ENCODE peak calls at places on chromosomes 4 and X, in six cellular contexts. J, P, R, T, H and V are unnamed samples.

GRCh38 chr4:17301869-17302268 is 210.0 kb downstream of the QDPR start:
- DNase-seq in H (no peak), J (no peak), P (no peak), T (no peak), R (no peak), V (no peak)

GRCh38 chrX:41734530-41734929 is 10.5 kb downstream of the GPR82 start:
- DNase-seq in T (no peak), R (peak; percentile 6), H (no peak), P (peak; percentile 2), J (no peak), V (no peak)

GRCh38 chrX:1330605-1331004 is 6.0 kb upstream of the IL3RA start:
- DNase-seq in T (no peak), J (peak; percentile 63), R (no peak), H (no peak), P (no peak), V (no peak)

GRCh38 chrX:41716767-41717473 is 7.1 kb upstream of the GPR82 start:
- DNase-seq in J (no peak), T (no peak), P (no peak), H (no peak), R (no peak), V (no peak)

GRCh38 chrX:105609530-105609929 is 212.8 kb upstream of the NRK start:
- DNase-seq in J (no peak), T (no peak), P (no peak), R (no peak), H (no peak), V (no peak)

GRCh38 chr4:174865418-174865985 is 36.5 kb upstream of the GLRA3 start:
- DNase-seq in R (no peak), P (no peak), T (no peak), H (no peak), J (no peak), V (no peak)

GRCh38 chr4:59695355-59696053 is 1504.6 kb upstream of the ADGRL3 start:
- DNase-seq in P (no peak), H (no peak), R (no peak), T (no peak), J (no peak), V (no peak)

GRCh38 chrX:129496625-129497024 is 26.7 kb downstream of the SMARCA1 start:
- DNase-seq in H (no peak), J (no peak), R (no peak), T (no peak), P (no peak), V (no peak)

GRCh38 chr4:22463179-22463578 is 52.7 kb downstream of the ADGRA3 start:
- DNase-seq in T (no peak), J (no peak), R (no peak), P (no peak), H (no peak), V (no peak)

GRCh38 chr4:10736895-10737294 is 52.3 kb upstream of the CLNK start:
- DNase-seq in T (no peak), J (no peak), P (no peak), H (no peak), R (no peak), V (no peak)

GRCh38 chrX:71291381-71291780 is 7.9 kb downstream of the NONO start:
- DNase-seq in J (no peak), R (no peak), T (no peak), P (no peak), H (no peak), V (no peak)

GRCh38 chr4:137981277-137981676 is 260.9 kb downstream of the SLC7A11 start:
- DNase-seq in T (no peak), J (no peak), H (no peak), P (peak; percentile 31), R (no peak), V (no peak)

GRCh38 chrX:103063918-103064434 is at the start of gene BEX1:
- DNase-seq in R (peak; percentile 35), T (no peak), J (no peak), P (no peak), H (peak; percentile 31), V (peak; percentile 52)

GRCh38 chr4:110643096-110643495 is 20.2 kb upstream of the PITX2 start:
- DNase-seq in R (no peak), H (no peak), T (no peak), J (no peak), P (no peak), V (no peak)

GRCh38 chr4:37858877-37859276 is 32.0 kb upstream of the TBC1D1 start:
- DNase-seq in H (no peak), P (no peak), T (no peak), J (no peak), R (no peak), V (no peak)

GRCh38 chr4:36533944-36534343 is 252.5 kb downstream of the DTHD1 start:
- DNase-seq in P (no peak), H (no peak), R (no peak), T (no peak), J (no peak), V (no peak)

GRCh38 chr4:2370597-2371320 is 47.7 kb downstream of the ZFYVE28 start:
- DNase-seq in H (no peak), P (no peak), R (no peak), J (no peak), T (no peak), V (no peak)

GRCh38 chr4:54527532-54527931 is 130.2 kb upstream of the KIT start:
- DNase-seq in P (no peak), R (no peak), J (no peak), T (no peak), H (no peak), V (no peak)

GRCh38 chr4:188107931-188108843 is 1.2 kb downstream of the TRIML2 start:
- DNase-seq in T (no peak), P (peak; percentile 51), J (no peak), R (no peak), H (peak; percentile 72), V (peak; percentile 74)

GRCh38 chr4:89572224-89572858 is 264.6 kb downstream of the SNCA start:
- DNase-seq in T (no peak), H (no peak), R (no peak), J (no peak), P (no peak), V (no peak)

GRCh38 chr4:161663844-161664243 is 500.0 kb downstream of the FSTL5 start:
- DNase-seq in T (no peak), J (no peak), R (no peak), H (no peak), P (no peak), V (no peak)

GRCh38 chrX:12951590-12951965 is 23.3 kb upstream of the TMSB4X start:
- DNase-seq in J (no peak), T (no peak), R (no peak), P (no peak), H (no peak), V (no peak)

GRCh38 chrX:12948495-12948894 is 26.4 kb upstream of the TMSB4X start:
- DNase-seq in P (no peak), R (no peak), T (no peak), J (no peak), H (no peak), V (no peak)

GRCh38 chrX:12950851-12951589 is 23.9 kb upstream of the TMSB4X start:
- DNase-seq in P (no peak), T (peak; percentile 69), H (no peak), J (peak; percentile 73), R (peak; percentile 26), V (no peak)

GRCh38 chrX:12949205-12949926 is 25.5 kb upstream of the TMSB4X start:
- DNase-seq in R (no peak), H (no peak), P (no peak), J (peak; percentile 45), T (no peak), V (no peak)

GRCh38 chrX:12949927-12950656 is 24.8 kb upstream of the TMSB4X start:
- DNase-seq in J (peak; percentile 99), R (no peak), H (no peak), T (peak; percentile 65), P (no peak), V (no peak)
- TF ChIP-seq ZNF274 in J (no peak), R (no peak), H (no peak), T (no peak), P (no peak), V (no peak)

GRCh38 chr4:68272860-68273259 is 27.4 kb upstream of the TMPRSS11B start:
- DNase-seq in H (no peak), P (no peak), J (no peak), T (no peak), R (no peak), V (peak; percentile 56)

GRCh38 chr4:68278045-68278444 is 32.6 kb upstream of the TMPRSS11B start:
- DNase-seq in T (no peak), P (no peak), R (no peak), J (no peak), H (no peak), V (no peak)

GRCh38 chr4:68267433-68267944 is 22.0 kb upstream of the TMPRSS11B start:
- DNase-seq in T (no peak), H (no peak), R (peak; percentile 2), P (no peak), J (no peak), V (no peak)

DNA sequence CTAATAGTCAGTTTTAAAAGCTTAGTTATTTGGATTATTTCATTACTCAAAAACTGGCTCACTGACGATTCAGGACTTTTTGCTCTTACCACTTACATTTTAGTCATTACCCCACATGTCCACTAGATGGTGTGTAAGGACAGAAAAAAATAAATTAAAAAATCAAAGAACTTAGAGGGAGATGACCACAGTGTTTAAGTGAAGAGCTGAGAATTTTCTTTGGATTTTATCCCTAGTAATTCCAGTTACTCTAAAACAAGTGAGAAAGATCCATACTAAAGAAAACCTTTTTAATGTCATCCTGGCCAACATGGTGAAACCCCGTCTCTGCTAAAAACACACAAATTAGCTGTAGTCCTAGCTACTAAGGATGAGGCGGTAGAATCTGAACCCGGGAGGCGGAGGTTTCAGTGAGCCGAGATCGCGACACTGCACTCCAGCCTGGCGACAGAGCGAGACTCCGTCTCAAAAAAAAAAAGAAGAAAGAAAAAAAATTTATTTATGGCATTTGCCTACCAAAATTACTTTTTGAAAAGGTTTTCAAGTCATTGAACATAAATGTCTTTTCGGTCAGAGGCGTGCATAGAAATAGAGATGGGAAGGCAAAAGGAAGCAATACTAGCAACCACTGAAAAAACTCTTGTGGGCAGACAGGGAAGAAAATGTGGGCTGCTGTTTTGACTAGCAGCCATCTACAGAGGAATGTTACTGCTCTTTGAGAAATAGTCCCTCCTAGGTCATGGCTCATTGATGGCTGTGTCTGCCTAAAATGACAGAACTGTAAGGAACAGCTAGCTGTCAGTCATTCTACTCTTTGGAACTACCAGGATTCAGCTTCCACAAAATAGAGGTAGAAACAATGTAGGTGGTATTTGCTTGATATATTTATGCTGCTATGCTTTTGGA is 26.6 kb upstream of the TMPRSS11B start:
- DNase-seq in R (peak; percentile 56), H (no peak), P (peak; percentile 21), T (peak; percentile 27), J (no peak), V (no peak)
- TF ChIP-seq ZNF274 in R (no peak), H (no peak), P (no peak), T (no peak), J (no peak), V (no peak)

DNA sequence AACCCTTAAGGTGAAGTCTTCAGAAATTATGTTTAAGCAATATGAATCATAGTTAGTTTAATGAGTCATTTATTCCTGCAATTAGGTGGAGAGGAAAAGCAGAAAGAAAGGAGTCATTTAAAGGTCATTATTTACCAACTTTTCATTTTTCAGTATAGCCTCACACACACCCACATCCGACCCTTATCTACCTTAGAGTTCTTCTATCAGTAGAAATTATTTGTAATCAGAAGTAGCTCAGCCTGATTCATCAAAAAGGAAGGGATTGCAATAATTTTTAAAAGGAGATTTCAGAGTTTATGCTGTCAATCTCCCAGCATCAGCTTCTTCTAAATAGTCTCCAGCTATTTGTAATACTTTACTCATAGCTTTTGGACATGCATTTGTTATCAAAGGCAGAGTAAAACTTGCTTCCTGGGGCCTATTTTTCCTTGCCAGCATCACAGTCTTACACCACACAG is 6.0 kb downstream of the ANXA10 start:
- DNase-seq in H (no peak), T (no peak), J (no peak), P (peak; percentile 92), R (no peak), V (no peak)
- TF ChIP-seq ZNF274 in H (no peak), T (no peak), J (no peak), P (no peak), R (no peak), V (no peak)

GRCh38 chr4:145732416-145732815 is 52.5 kb downstream of the C4orf51 start:
- DNase-seq in H (no peak), T (no peak), J (no peak), P (no peak), R (no peak), V (no peak)
- TF ChIP-seq ZNF274 in H (no peak), T (no peak), J (no peak), P (no peak), R (no peak), V (no peak)